ENCODE peak calls at places on chromosomes 16 and 17, in six cellular contexts. C, Y, F, I, W and K are unnamed samples.

GRCh38 chr17:64004903-64005733 is 7.0 kb downstream of the PRR29 start:
- DNase-seq in C (peak), W (no peak), F (no peak), I (no peak), Y (no peak), K (no peak)

GRCh38 chr17:41496803-41497484 is 7.2 kb upstream of the KRT36 start:
- DNase-seq in I (peak), Y (peak), W (peak), F (no peak), C (peak), K (no peak)

GRCh38 chr16:15542261-15542660 is 100.7 kb downstream of the MARF1 start:
- DNase-seq in Y (no peak), C (no peak), I (no peak), F (no peak), W (no peak), K (no peak)

GRCh38 chr16:77564791-77565390 is 130.1 kb upstream of the ADAMTS18 start:
- DNase-seq in Y (no peak), C (no peak), I (no peak), W (no peak), F (no peak), K (no peak)

GRCh38 chr17:73872816-73873215 is 228.6 kb upstream of the SDK2 start:
- DNase-seq in C (no peak), F (no peak), Y (no peak), W (no peak), I (no peak), K (no peak)

GRCh38 chr16:17367932-17368331 is 102.8 kb downstream of the XYLT1 start:
- DNase-seq in I (no peak), F (no peak), Y (no peak), C (no peak), W (peak), K (no peak)

GRCh38 chr17:67606896-67607604 is 110.7 kb upstream of the NOL11 start:
- DNase-seq in F (no peak), W (no peak), Y (no peak), I (no peak), C (peak), K (no peak)

GRCh38 chr17:35094902-35095301 is 24.8 kb downstream of the RAD51D start:
- DNase-seq in W (no peak), C (no peak), I (no peak), F (no peak), Y (no peak), K (no peak)

GRCh38 chr17:2484876-2485275 is 26.8 kb downstream of the METTL16 start:
- DNase-seq in Y (no peak), I (no peak), C (no peak), W (no peak), F (no peak), K (no peak)

GRCh38 chr16:86424968-86425367 is 85.4 kb upstream of the FOXF1 start:
- DNase-seq in F (no peak), Y (no peak), W (no peak), I (no peak), C (no peak), K (no peak)

GRCh38 chr17:49659983-49660382 is 17.9 kb downstream of the SPOP start:
- DNase-seq in I (no peak), F (no peak), C (no peak), Y (no peak), W (no peak), K (no peak)

GRCh38 chr16:23080747-23081146 is 68.5 kb downstream of the USP31 start:
- DNase-seq in Y (no peak), I (no peak), W (no peak), F (no peak), C (no peak), K (no peak)

GRCh38 chr16:15581127-15581815 is 61.7 kb downstream of the MARF1 start:
- DNase-seq in F (no peak), C (no peak), I (no peak), W (no peak), Y (no peak), K (no peak)

GRCh38 chr16:48959204-48959603 is 322.4 kb downstream of the CBLN1 start:
- DNase-seq in W (no peak), C (no peak), Y (no peak), F (no peak), I (no peak), K (no peak)

GRCh38 chr16:50178397-50179018 is 25.4 kb downstream of the TENT4B start:
- DNase-seq in Y (no peak), C (no peak), W (no peak), F (no peak), I (no peak), K (no peak)

GRCh38 chr17:17982796-17983195 is 10.1 kb downstream of the DRC3 start:
- DNase-seq in I (no peak), C (peak), F (no peak), W (no peak), Y (no peak), K (no peak)

GRCh38 chr16:53991181-53992056 is 287.5 kb downstream of the FTO start:
- DNase-seq in Y (peak), I (no peak), F (no peak), C (peak), W (no peak), K (no peak)

GRCh38 chr17:35900280-35900679 is 20.1 kb upstream of the CCL5 start:
- DNase-seq in F (no peak), C (no peak), Y (peak), I (no peak), W (no peak), K (no peak)

GRCh38 chr16:87066695-87067556 is 250.3 kb downstream of the C16orf95 start:
- DNase-seq in I (no peak), W (no peak), Y (no peak), C (no peak), F (no peak), K (no peak)

GRCh38 chr17:39591958-39592954 is 15.5 kb downstream of the NEUROD2 start:
- DNase-seq in I (no peak), F (no peak), Y (no peak), C (peak), W (peak), K (no peak)

GRCh38 chr17:76911299-76912007 is 43.2 kb downstream of the MGAT5B start:
- DNase-seq in I (no peak), W (no peak), C (no peak), F (no peak), Y (no peak), K (no peak)

GRCh38 chr17:4492762-4493561 is 5.7 kb upstream of the SPNS2 start:
- DNase-seq in Y (peak), F (no peak), C (peak), W (peak), I (no peak), K (no peak)

GRCh38 chr16:53948326-53948725 is 244.4 kb downstream of the FTO start:
- DNase-seq in I (no peak), C (no peak), Y (no peak), W (no peak), F (no peak), K (no peak)

GRCh38 chr16:8310356-8310755 is 280.0 kb downstream of the TMEM114 start:
- DNase-seq in C (no peak), I (no peak), Y (no peak), F (no peak), W (no peak), K (no peak)

GRCh38 chr16:13453938-13454553 is 465.9 kb upstream of the ERCC4 start:
- DNase-seq in F (no peak), Y (no peak), W (peak), I (no peak), C (peak), K (no peak)

GRCh38 chr17:63911657-63912100 is 621 bp upstream of the CSHL1 start:
- DNase-seq in C (peak), F (no peak), I (no peak), W (peak), Y (no peak), K (no peak)

GRCh38 chr16:31063843-31064611 is 10.0 kb downstream of the ZNF668 start:
- DNase-seq in C (no peak), F (no peak), I (no peak), W (no peak), Y (no peak), K (no peak)

GRCh38 chr16:86432691-86433090 is 77.6 kb upstream of the FOXF1 start:
- DNase-seq in F (no peak), Y (no peak), I (no peak), W (peak), C (peak), K (no peak)

GRCh38 chr17:78977992-78978973 is 1.4 kb downstream of the LGALS3BP start:
- DNase-seq in W (no peak), I (no peak), Y (no peak), F (no peak), C (peak), K (no peak)

GRCh38 chr17:78979780-78980623 is at the start of gene LGALS3BP:
- DNase-seq in W (peak), C (peak), F (no peak), Y (peak), I (no peak), K (no peak)

GRCh38 chr17:78974635-78975591 is 4.8 kb downstream of the LGALS3BP start:
- DNase-seq in F (peak), I (no peak), W (peak), C (peak), Y (peak), K (peak)

GRCh38 chr17:78977681-78977943 is 2.1 kb downstream of the LGALS3BP start:
- DNase-seq in I (no peak), W (no peak), Y (no peak), C (no peak), F (no peak), K (no peak)

GRCh38 chr17:78976907-78977680 is 2.6 kb downstream of the LGALS3BP start:
- DNase-seq in Y (no peak), W (no peak), I (no peak), C (no peak), F (no peak), K (no peak)
- H3K4me3 ChIP-seq in Y (no peak), W (no peak), I (no peak), C (peak), F (no peak), K (no peak)

GRCh38 chr17:43368740-43369506 is 29.9 kb upstream of the ARL4D start:
- DNase-seq in F (peak), I (no peak), Y (peak), C (peak), W (peak), K (peak)

GRCh38 chr17:43365356-43365755 is 33.4 kb upstream of the ARL4D start:
- DNase-seq in I (no peak), Y (no peak), C (no peak), F (no peak), W (no peak), K (no peak)

GRCh38 chr17:43369986-43370385 is 28.8 kb upstream of the ARL4D start:
- DNase-seq in I (no peak), W (no peak), C (no peak), Y (no peak), F (no peak), K (no peak)

GRCh38 chr17:43366809-43367587 is 31.8 kb upstream of the ARL4D start:
- DNase-seq in W (no peak), C (no peak), Y (no peak), F (no peak), I (no peak), K (no peak)

GRCh38 chr17:43367588-43368242 is 31.1 kb upstream of the ARL4D start:
- DNase-seq in Y (no peak), F (no peak), I (peak), C (no peak), W (no peak), K (no peak)
- TF ChIP-seq EP300 in Y (no peak), F (peak), I (no peak), C (no peak), W (no peak), K (no peak)

DNA sequence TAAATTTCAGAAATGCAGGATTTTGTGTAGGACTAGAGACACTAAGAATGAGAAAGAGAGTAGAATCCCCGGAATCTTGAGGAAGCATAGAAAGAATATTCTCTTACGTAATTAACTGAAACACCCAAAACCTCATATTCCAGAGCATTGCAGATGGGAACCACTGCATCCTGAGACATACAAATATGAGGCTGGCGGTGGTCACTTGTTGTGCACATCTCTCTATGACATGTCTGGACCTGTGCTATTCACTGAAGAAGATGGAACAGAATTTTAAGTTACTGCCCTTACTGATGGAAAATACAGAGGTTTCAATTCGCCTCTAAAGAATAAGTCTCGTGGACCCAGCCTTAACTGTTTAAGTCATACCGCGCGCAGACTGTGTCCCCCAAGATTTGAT is 806 bp downstream of the RAD51C start:
- DNase-seq in W (no peak), C (no peak), Y (no peak), F (no peak), I (no peak), K (no peak)
- H3K4me3 ChIP-seq in W (peak), C (peak), Y (peak), F (peak), I (peak), K (peak)

GRCh38 chr17:55308613-55309332 is 44.0 kb downstream of the HLF start:
- DNase-seq in C (no peak), W (no peak), Y (no peak), F (no peak), I (no peak), K (no peak)

GRCh38 chr17:55305321-55306087 is 40.7 kb downstream of the HLF start:
- DNase-seq in C (no peak), Y (no peak), W (no peak), I (no peak), F (no peak), K (no peak)

GRCh38 chr17:55304171-55304859 is 39.6 kb downstream of the HLF start:
- DNase-seq in Y (no peak), F (no peak), W (no peak), I (no peak), C (no peak), K (no peak)

GRCh38 chr17:55311767-55312375 is 47.1 kb downstream of the HLF start:
- DNase-seq in I (no peak), Y (no peak), F (no peak), C (no peak), W (no peak), K (no peak)

GRCh38 chr17:55307879-55308278 is 43.1 kb downstream of the HLF start:
- DNase-seq in C (no peak), Y (no peak), F (no peak), I (no peak), W (no peak), K (no peak)
- TF ChIP-seq EP300 in C (no peak), Y (no peak), F (no peak), I (no peak), W (no peak), K (no peak)

GRCh38 chr16:29665294-29666077 is 2.4 kb downstream of the SPN start:
- DNase-seq in Y (no peak), C (no peak), I (no peak), W (no peak), F (no peak), K (no peak)
- H3K4me3 ChIP-seq in Y (peak), C (peak), I (peak), W (peak), F (no peak), K (no peak)

GRCh38 chr17:82022310-82022980 is at the start of gene CENPX:
- DNase-seq in Y (no peak), C (no peak), F (no peak), W (no peak), I (no peak), K (no peak)
- TF ChIP-seq EP300 in Y (no peak), C (no peak), F (no peak), W (no peak), I (no peak), K (no peak)

GRCh38 chr16:71287903-71288302 is 1.3 kb downstream of the CMTR2 start:
- DNase-seq in W (no peak), Y (no peak), F (no peak), I (no peak), C (no peak), K (no peak)

GRCh38 chr16:71288890-71289731 is at the start of gene CMTR2:
- DNase-seq in W (peak), C (peak), F (peak), Y (peak), I (peak), K (peak)

GRCh38 chr16:71288570-71288889 is 672 bp downstream of the CMTR2 start:
- DNase-seq in C (no peak), W (no peak), F (no peak), I (no peak), Y (no peak), K (no peak)

GRCh38 chr16:71287454-71287853 is 1.7 kb downstream of the CMTR2 start:
- DNase-seq in F (no peak), W (no peak), Y (no peak), C (no peak), I (no peak), K (no peak)

DNA sequence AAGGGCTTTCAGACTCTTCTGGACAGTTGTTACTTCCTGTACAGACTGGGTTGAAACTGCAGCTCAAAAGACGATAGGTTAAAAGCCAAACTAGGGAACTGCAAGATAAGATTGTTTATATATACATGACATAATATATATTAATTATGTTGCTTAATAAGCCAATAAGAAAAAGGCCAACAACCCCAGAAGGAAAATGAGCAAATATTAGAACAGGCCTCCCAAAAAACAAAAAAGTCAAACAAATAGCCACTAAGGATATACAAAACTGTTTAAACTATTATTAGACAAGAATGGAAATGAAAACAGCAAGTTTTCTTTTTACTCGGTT is 495 bp upstream of the CMTR2 start:
- DNase-seq in F (no peak), Y (no peak), C (no peak), W (no peak), I (no peak), K (no peak)
- H3K4me3 ChIP-seq in F (peak), Y (peak), C (peak), W (peak), I (peak), K (peak)